ENCODE peak calls at places on chromosomes 2 and 18, in ten cellular contexts. X is H54; T is substantia nigra; G is WERI-Rb-1; K is GM19239; S is T-helper 9 cell; V is AG20443; I is esophagus squamous epithelium; P is bronchial epithelial cell; E is CD8-positive, alpha-beta memory T cell. D is an unnamed sample.

GRCh38 chr2:108412995-108413726 is 35.4 kb downstream of the SULT1C4 start:
- DNase-seq in V (peak), X (peak), T (no peak), E (no peak), S (no peak), K (no peak), G (no peak), I (no peak), P (peak), D (no peak)

GRCh38 chr2:200369886-200370285 is 63.4 kb downstream of the SPATS2L start:
- DNase-seq in X (no peak), S (no peak), G (no peak), K (no peak), I (no peak), P (peak), T (no peak), V (no peak), E (no peak), D (no peak)

GRCh38 chr2:64622443-64623231 is 31.1 kb downstream of the SERTAD2 start:
- DNase-seq in X (no peak), V (peak), E (no peak), K (no peak), P (no peak), I (no peak), S (no peak), G (no peak), T (no peak), D (no peak)

GRCh38 chr2:7697052-7697451 is 779.8 kb downstream of the RNF144A start:
- DNase-seq in X (no peak), K (no peak), V (no peak), T (no peak), E (no peak), G (peak), I (no peak), S (no peak), P (no peak), D (no peak)

GRCh38 chr2:25379535-25379934 is 37.8 kb upstream of the DNMT3A start:
- DNase-seq in S (no peak), I (no peak), X (no peak), G (peak), E (no peak), P (no peak), V (no peak), K (no peak), T (no peak), D (no peak)

GRCh38 chr2:171042253-171042969 is 113.4 kb downstream of the GORASP2 start:
- DNase-seq in E (peak), S (no peak), X (no peak), K (no peak), P (no peak), T (no peak), I (no peak), G (no peak), V (no peak), D (no peak)

GRCh38 chr18:48161911-48162698 is 231.6 kb upstream of the SMAD2 start:
- DNase-seq in V (no peak), S (no peak), I (no peak), E (no peak), T (no peak), P (no peak), X (peak), K (no peak), G (peak), D (no peak)

GRCh38 chr2:30341500-30342267 is 105.4 kb upstream of the LCLAT1 start:
- DNase-seq in V (no peak), E (no peak), K (no peak), X (no peak), I (no peak), G (no peak), S (no peak), T (no peak), P (no peak), D (no peak)

GRCh38 chr18:31049189-31049588 is 6.6 kb upstream of the DSC3 start:
- DNase-seq in T (no peak), V (no peak), E (no peak), I (no peak), G (no peak), X (no peak), K (no peak), P (no peak), S (no peak), D (no peak)

GRCh38 chr2:215885621-215886020 is 127.7 kb downstream of the MREG start:
- DNase-seq in P (no peak), K (no peak), E (no peak), G (no peak), T (no peak), S (no peak), X (no peak), V (no peak), I (no peak), D (no peak)

GRCh38 chr2:21667638-21668037 is 543.9 kb downstream of the TDRD15 start:
- DNase-seq in V (no peak), P (no peak), K (no peak), G (no peak), I (no peak), E (no peak), T (no peak), S (no peak), X (no peak), D (no peak)

GRCh38 chr18:50196261-50196660 is 1.3 kb upstream of the MYO5B start:
- DNase-seq in S (no peak), E (no peak), K (no peak), P (no peak), I (no peak), G (no peak), T (no peak), X (no peak), V (no peak), D (no peak)

GRCh38 chr2:114821055-114821454 is 378.6 kb downstream of the DPP10 start:
- DNase-seq in T (no peak), V (no peak), K (no peak), E (no peak), X (no peak), I (no peak), S (no peak), P (no peak), G (no peak), D (no peak)

GRCh38 chr2:974054-974453 is 23.4 kb downstream of the SNTG2 start:
- DNase-seq in T (no peak), S (no peak), K (no peak), V (no peak), X (no peak), E (peak), P (no peak), G (no peak), I (no peak), D (no peak)

GRCh38 chr18:54263904-54264336 is 5.4 kb upstream of the POLI start:
- DNase-seq in I (no peak), V (no peak), G (no peak), X (no peak), P (no peak), K (no peak), S (no peak), T (no peak), E (no peak), D (no peak)

GRCh38 chr2:89844221-89844943 is 1152.9 kb downstream of the RPIA start:
- DNase-seq in S (no peak), E (no peak), T (no peak), G (no peak), I (no peak), V (no peak), K (no peak), P (no peak), X (no peak), D (no peak)

GRCh38 chr2:26555246-26556133 is 77.6 kb upstream of the OTOF start:
- DNase-seq in K (no peak), X (no peak), S (no peak), E (no peak), T (no peak), P (no peak), I (no peak), V (no peak), G (peak), D (no peak)

GRCh38 chr2:122433123-122433754 is 677.8 kb downstream of the TSN start:
- DNase-seq in V (no peak), K (no peak), T (no peak), I (no peak), P (peak), X (no peak), S (no peak), G (no peak), E (no peak), D (no peak)

GRCh38 chr2:100285691-100286090 is 36.6 kb downstream of the LONRF2 start:
- DNase-seq in T (no peak), V (no peak), I (no peak), S (no peak), X (no peak), K (no peak), E (no peak), G (no peak), P (peak), D (peak)

GRCh38 chr2:222193328-222194008 is 105.3 kb downstream of the PAX3 start:
- DNase-seq in X (no peak), I (no peak), T (no peak), E (no peak), V (no peak), P (no peak), S (no peak), G (peak), K (no peak), D (no peak)

GRCh38 chr18:26652501-26652900 is 104.1 kb upstream of the KCTD1 start:
- DNase-seq in K (no peak), I (no peak), T (no peak), S (no peak), G (no peak), P (no peak), E (no peak), V (no peak), X (no peak), D (no peak)

GRCh38 chr2:240990726-240991377 is 7.6 kb upstream of the SNED1 start:
- DNase-seq in V (no peak), E (no peak), I (no peak), P (no peak), S (no peak), K (no peak), G (no peak), T (no peak), X (no peak), D (no peak)

GRCh38 chr2:62297642-62298010 is 101.7 kb downstream of the B3GNT2 start:
- DNase-seq in X (no peak), E (no peak), S (no peak), T (no peak), G (no peak), K (no peak), V (no peak), I (no peak), P (no peak), D (no peak)

GRCh38 chr2:240437861-240438809 is 2.7 kb downstream of the GPC1 start:
- DNase-seq in E (peak), K (peak), G (peak), S (peak), T (peak), P (peak), I (no peak), X (peak), V (peak), D (no peak)

GRCh38 chr18:21146016-21146415 is 34.4 kb upstream of the ROCK1 start:
- DNase-seq in X (no peak), P (no peak), S (no peak), V (no peak), I (no peak), E (no peak), G (no peak), T (no peak), K (no peak), D (no peak)

D was measured in pulmonary artery endothelial cell.